ENCODE peak calls at places on chromosomes 3 and 15, in five cellular contexts. A is heart right ventricle; O is SJSA1; W is CD8-positive, alpha-beta memory T cell; H is right cardiac atrium. C is an unnamed sample.

GRCh38 chr3:166606988-166607387 is 769.8 kb upstream of the BCHE start:
- DNase-seq in A (no peak), O (no peak), W (no peak), H (no peak), C (no peak)

GRCh38 chr3:23776352-23776891 is 29.3 kb upstream of the UBE2E1 start:
- DNase-seq in A (no peak), O (no peak), W (no peak), H (no peak), C (no peak)

GRCh38 chr15:48066456-48066855 is 54.3 kb upstream of the SLC24A5 start:
- DNase-seq in A (no peak), O (no peak), W (no peak), H (no peak), C (no peak)

GRCh38 chr3:126442099-126442848 is 33.4 kb downstream of the ZXDC start:
- DNase-seq in A (peak; percentile 40), O (no peak), W (no peak), H (peak; percentile 90), C (no peak)

GRCh38 chr3:183489455-183490210 is 61.2 kb upstream of the MCF2L2 start:
- DNase-seq in A (no peak), O (no peak), W (no peak), H (no peak), C (no peak)

GRCh38 chr15:62534996-62535395 is 369.9 kb upstream of the C2CD4B start:
- DNase-seq in A (no peak), O (no peak), W (no peak), H (no peak), C (no peak)

GRCh38 chr15:40245666-40246065 is 6.8 kb downstream of the PAK6 start:
- DNase-seq in A (no peak), O (peak; percentile 31), W (no peak), H (no peak), C (peak; percentile 4)

GRCh38 chr3:160169139-160169830 is 55.9 kb upstream of the C3orf80 start:
- DNase-seq in A (no peak), O (no peak), W (no peak), H (no peak), C (no peak)

GRCh38 chr3:64377942-64378341 is 152.7 kb upstream of the PRICKLE2 start:
- DNase-seq in A (no peak), O (no peak), W (no peak), H (no peak), C (no peak)

GRCh38 chr15:99122831-99123705 is 18.2 kb downstream of the SYNM start:
- DNase-seq in A (no peak), O (no peak), W (no peak), H (peak; percentile 70), C (no peak)

GRCh38 chr3:51954120-51954519 is 1.1 kb upstream of the GPR62 start:
- DNase-seq in A (no peak), O (no peak), W (no peak), H (no peak), C (no peak)

GRCh38 chr3:151216641-151217040 is 13.6 kb upstream of the GPR171 start:
- DNase-seq in A (no peak), O (no peak), W (no peak), H (no peak), C (no peak)

GRCh38 chr15:78075490-78076230 is 1.9 kb downstream of the TBC1D2B start:
- DNase-seq in A (no peak), O (peak; percentile 76), W (no peak), H (peak; percentile 60), C (no peak)

GRCh38 chr3:106728315-106728821 is 648.9 kb upstream of the CCDC54 start:
- DNase-seq in A (no peak), O (peak; percentile 64), W (no peak), H (no peak), C (no peak)

GRCh38 chr3:143901105-143901504 is 52.8 kb upstream of the SLC9A9 start:
- DNase-seq in A (no peak), O (no peak), W (no peak), H (no peak), C (no peak)

GRCh38 chr3:144963810-144964209 is 992.2 kb downstream of the DIPK2A start:
- DNase-seq in A (no peak), O (no peak), W (no peak), H (no peak), C (no peak)

GRCh38 chr3:173584093-173584833 is 186.7 kb downstream of the NLGN1 start:
- DNase-seq in A (peak; percentile 11), O (no peak), W (no peak), H (no peak), C (peak; percentile 23)

GRCh38 chr3:176690470-176690869 is 506.8 kb downstream of the TBL1XR1 start:
- DNase-seq in A (no peak), O (no peak), W (no peak), H (no peak), C (no peak)

GRCh38 chr3:172153335-172153861 is 114.0 kb downstream of the FNDC3B start:
- DNase-seq in A (peak; percentile 92), O (peak; percentile 90), W (no peak), H (peak; percentile 95), C (no peak)

GRCh38 chr15:90883971-90884718 is at the start of gene FES:
- DNase-seq in A (peak; percentile 82), O (no peak), W (no peak), H (peak; percentile 92), C (no peak)

GRCh38 chr3:126555795-126556636 is 2.7 kb downstream of the C3orf22 start:
- DNase-seq in A (no peak), O (peak; percentile 25), W (no peak), H (no peak), C (no peak)

GRCh38 chr3:186946756-186947375 is 16.5 kb downstream of the ST6GAL1 start:
- DNase-seq in A (no peak), O (no peak), W (no peak), H (no peak), C (no peak)

GRCh38 chr3:103963599-103963998 is 1403.1 kb upstream of the ALCAM start:
- DNase-seq in A (no peak), O (no peak), W (no peak), H (no peak), C (no peak)

GRCh38 chr3:13764161-13764560 is 115.7 kb downstream of the WNT7A start:
- DNase-seq in A (no peak), O (no peak), W (no peak), H (no peak), C (no peak)

GRCh38 chr3:61094608-61095007 is 156.6 kb downstream of the FHIT start:
- DNase-seq in A (no peak), O (no peak), W (no peak), H (no peak), C (no peak)

GRCh38 chr3:14496351-14496750 is 43.8 kb downstream of the GRIP2 start:
- DNase-seq in A (no peak), O (no peak), W (no peak), H (no peak), C (no peak)

DNA sequence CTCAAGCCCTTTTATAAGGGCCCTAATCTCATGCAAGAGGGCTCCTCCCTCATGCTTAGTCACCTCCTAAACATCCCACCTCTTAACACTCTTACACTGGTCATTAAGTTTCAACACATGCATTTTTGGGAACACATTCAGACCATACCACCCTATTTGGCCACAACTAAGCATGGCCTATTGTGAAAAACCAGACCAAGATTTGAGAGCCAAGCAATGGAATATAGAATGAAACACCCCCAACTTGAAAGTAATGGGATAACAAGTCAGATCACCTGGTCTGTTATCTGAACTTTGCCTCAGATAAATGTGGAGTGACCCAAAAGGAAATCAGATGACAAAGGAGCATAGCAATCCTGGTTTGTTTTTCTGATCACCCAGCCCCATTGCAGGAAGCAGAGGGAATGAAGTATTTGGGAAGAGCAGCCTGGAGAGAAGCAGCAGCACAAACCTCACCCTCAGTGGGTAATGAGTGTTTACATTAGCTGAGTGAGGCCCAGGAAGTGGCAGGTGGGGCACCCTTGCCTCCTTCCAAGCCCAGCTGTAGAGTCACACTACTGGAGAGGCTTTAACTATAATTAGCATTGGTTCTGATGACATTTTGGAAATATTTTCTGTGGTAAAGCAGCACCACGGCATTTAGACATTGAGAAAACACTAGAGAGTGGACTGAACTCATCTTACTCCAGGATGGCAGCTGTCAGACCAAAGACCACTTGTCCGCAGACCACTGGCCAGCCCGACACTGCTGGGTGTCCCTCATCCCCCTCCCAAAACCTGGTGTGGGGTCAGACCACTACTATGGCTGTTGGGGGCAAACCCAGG is 48.8 kb upstream of the PRTG start:
- DNase-seq in A (no peak), O (no peak), W (no peak), H (no peak), C (no peak)
- H3K9me3 ChIP-seq in A (peaks cover 8% of the 10 kb centered on the region), O (no peaks in the 10 kb centered on the region), W (no peaks in the 10 kb centered on the region), H (peaks cover 2% of the 10 kb centered on the region), C (peaks cover 9% of the 10 kb centered on the region)

GRCh38 chr3:177898185-177898584 is 638.1 kb upstream of the KCNMB2 start:
- DNase-seq in A (no peak), O (no peak), W (no peak), H (no peak), C (no peak)
- H3K9me3 ChIP-seq in A (peaks cover 52% of the 10 kb centered on the region), O (no peaks in the 10 kb centered on the region), W (no peaks in the 10 kb centered on the region), H (peaks cover 6% of the 10 kb centered on the region), C (peaks cover 14% of the 10 kb centered on the region)

GRCh38 chr15:92803536-92803851 is 96.6 kb upstream of the CHD2 start:
- DNase-seq in A (no peak), O (no peak), W (no peak), H (no peak), C (no peak)
- H3K9me3 ChIP-seq in A (peaks cover 5% of the 10 kb centered on the region), O (no peaks in the 10 kb centered on the region), W (no peaks in the 10 kb centered on the region), H (no peaks in the 10 kb centered on the region), C (no peaks in the 10 kb centered on the region)

GRCh38 chr15:52568569-52569243 is at the start of gene ARPP19:
- DNase-seq in A (peak; percentile 90), O (peak; percentile 96), W (peak; percentile 62), H (peak; percentile 94), C (peak; percentile 96)
- H3K9me3 ChIP-seq in A (no peaks in the 10 kb centered on the region), O (no peaks in the 10 kb centered on the region), W (no peaks in the 10 kb centered on the region), H (no peaks in the 10 kb centered on the region), C (no peaks in the 10 kb centered on the region)

DNA sequence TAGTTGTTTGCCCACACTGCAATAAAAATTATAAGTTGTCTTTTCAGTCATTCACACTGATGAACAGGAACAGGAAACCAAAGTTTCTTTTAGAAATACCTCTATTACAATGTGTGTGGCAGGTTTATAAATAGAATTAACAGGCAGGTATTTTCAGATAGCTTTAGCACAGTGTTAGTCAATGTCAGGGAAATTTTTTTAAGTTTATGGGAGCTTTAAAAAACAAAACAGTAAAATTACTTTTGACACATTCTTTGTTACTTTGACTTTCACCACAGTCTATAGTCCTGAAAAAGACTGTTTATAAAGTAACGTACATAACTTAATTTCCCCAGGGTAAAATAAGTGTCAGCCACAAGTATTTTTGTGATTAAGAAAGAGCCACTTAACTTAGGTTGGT is 38.1 kb downstream of the SERPINI1 start:
- DNase-seq in A (no peak), O (no peak), W (no peak), H (no peak), C (no peak)
- H3K9me3 ChIP-seq in A (peaks cover 13% of the 10 kb centered on the region), O (no peaks in the 10 kb centered on the region), W (no peaks in the 10 kb centered on the region), H (no peaks in the 10 kb centered on the region), C (peaks cover 4% of the 10 kb centered on the region)

GRCh38 chr15:100229181-100230163 is 112.3 kb downstream of the ADAMTS17 start:
- DNase-seq in A (no peak), O (no peak), W (no peak), H (no peak), C (no peak)
- H3K9me3 ChIP-seq in A (no peaks in the 10 kb centered on the region), O (no peaks in the 10 kb centered on the region), W (no peaks in the 10 kb centered on the region), H (no peaks in the 10 kb centered on the region), C (no peaks in the 10 kb centered on the region)